ENCODE peak calls at places on chromosomes 13 and 19, in six cellular contexts. W is cardiac muscle cell; J is SJCRH30; Q is tibial nerve; A is naive thymus-derived CD4-positive, alpha-beta T cell; T is A673. L is an unnamed sample.

GRCh38 chr13:45846681-45847080 is 4.9 kb downstream of the SIAH3 start:
- DNase-seq in W (no peak), J (no peak), Q (no peak), A (no peak), T (no peak), L (no peak)

GRCh38 chr13:112643759-112644459 is 45.9 kb upstream of the ATP11A start:
- DNase-seq in W (no peak), J (no peak), Q (no peak), A (no peak), T (no peak), L (no peak)

GRCh38 chr13:90447735-90448103 is 899.8 kb upstream of the MIR17HG start:
- DNase-seq in W (peak; percentile 61), J (no peak), Q (no peak), A (no peak), T (peak; percentile 39), L (no peak)

GRCh38 chr19:39246951-39247669 is 1.5 kb downstream of the IFNL4 start:
- DNase-seq in W (peak; percentile 40), J (no peak), Q (no peak), A (peak; percentile 36), T (peak; percentile 45), L (no peak)

GRCh38 chr13:45040626-45041025 is 51.3 kb downstream of the GPALPP1 start:
- DNase-seq in W (no peak), J (no peak), Q (no peak), A (no peak), T (peak; percentile 35), L (no peak)

GRCh38 chr19:30345686-30346085 is 26.5 kb upstream of the ZNF536 start:
- DNase-seq in W (no peak), J (no peak), Q (no peak), A (no peak), T (no peak), L (no peak)

GRCh38 chr19:42362891-42363440 is 27.1 kb downstream of the CNFN start:
- DNase-seq in W (no peak), J (no peak), Q (no peak), A (no peak), T (no peak), L (no peak)

GRCh38 chr19:20028611-20029010 is 10.7 kb downstream of the ZNF682 start:
- DNase-seq in W (no peak), J (no peak), Q (no peak), A (no peak), T (no peak), L (no peak)

GRCh38 chr19:47351545-47351944 is 2.4 kb downstream of the DHX34 start:
- DNase-seq in W (peak; percentile 33), J (no peak), Q (no peak), A (no peak), T (peak; percentile 65), L (no peak)

GRCh38 chr13:91346848-91347211 is 657 bp upstream of the MIR17HG start:
- DNase-seq in W (peak; percentile 10), J (peak; percentile 34), Q (no peak), A (peak; percentile 55), T (no peak), L (no peak)

GRCh38 chr19:18044825-18045304 is 36.9 kb downstream of the ARRDC2 start:
- DNase-seq in W (peak; percentile 76), J (peak; percentile 93), Q (peak; percentile 58), A (peak; percentile 78), T (peak; percentile 64), L (peak; percentile 87)

GRCh38 chr13:33612641-33613638 is 205.0 kb upstream of the RFC3 start:
- DNase-seq in W (no peak), J (no peak), Q (no peak), A (no peak), T (no peak), L (no peak)

GRCh38 chr19:3287814-3288213 is 63.4 kb downstream of the CELF5 start:
- DNase-seq in W (no peak), J (no peak), Q (no peak), A (no peak), T (no peak), L (no peak)

GRCh38 chr19:17404621-17405249 is 695 bp downstream of the BST2 start:
- DNase-seq in W (no peak), J (no peak), Q (no peak), A (no peak), T (no peak), L (no peak)

GRCh38 chr19:32872391-32872790 is 2.8 kb upstream of the SLC7A9 start:
- DNase-seq in W (no peak), J (no peak), Q (no peak), A (no peak), T (no peak), L (no peak)

GRCh38 chr13:100694722-100695644 is 20.4 kb upstream of the TMTC4 start:
- DNase-seq in W (peak; percentile 97), J (peak; percentile 34), Q (no peak), A (no peak), T (peak; percentile 60), L (peak; percentile 45)

GRCh38 chr13:24630851-24631341 is 49.3 kb upstream of the ATP12A start:
- DNase-seq in W (peak; percentile 77), J (no peak), Q (no peak), A (no peak), T (no peak), L (no peak)

GRCh38 chr13:20369886-20370361 is 137.8 kb upstream of the GJB6 start:
- DNase-seq in W (no peak), J (no peak), Q (no peak), A (no peak), T (no peak), L (no peak)

GRCh38 chr13:108917581-108917980 is 288.2 kb downstream of the MYO16 start:
- DNase-seq in W (peak; percentile 70), J (no peak), Q (no peak), A (no peak), T (no peak), L (no peak)

GRCh38 chr13:98798849-98799645 is 46.6 kb upstream of the SLC15A1 start:
- DNase-seq in W (peak; percentile 87), J (no peak), Q (no peak), A (no peak), T (no peak), L (no peak)

GRCh38 chr13:88142653-88143052 is 471.5 kb downstream of the SLITRK5 start:
- DNase-seq in W (no peak), J (no peak), Q (no peak), A (no peak), T (no peak), L (no peak)
- H3K4me3 ChIP-seq in W (no peak overlapping the region), J (no peak overlapping the region), Q (no peak overlapping the region), A (no peak overlapping the region), T (no peak overlapping the region), L (no peak overlapping the region)

GRCh38 chr13:26590379-26590778 is 32.9 kb downstream of the WASF3 start:
- DNase-seq in W (no peak), J (no peak), Q (no peak), A (no peak), T (no peak), L (no peak)
- H3K4me1 ChIP-seq in W (no peaks in the 10 kb centered on the region), J (no peaks in the 10 kb centered on the region), Q (no peaks in the 10 kb centered on the region), A (no peaks in the 10 kb centered on the region), T (no peaks in the 10 kb centered on the region), L (no peaks in the 10 kb centered on the region)

GRCh38 chr19:15448014-15448777 is 1.6 kb downstream of the WIZ start:
- DNase-seq in W (no peak), J (no peak), Q (no peak), A (no peak), T (no peak), L (peak; percentile 59)
- H3K4me3 ChIP-seq in W (no peak overlapping the region), J (no peak overlapping the region), Q (no peak overlapping the region), A (no peak overlapping the region), T (no peak overlapping the region), L (peak overlapping the region; percentile 86)

GRCh38 chr13:105846923-105847322 is 688.5 kb downstream of the EFNB2 start:
- DNase-seq in W (no peak), J (no peak), Q (no peak), A (no peak), T (no peak), L (no peak)
- H3K4me1 ChIP-seq in W (no peaks in the 10 kb centered on the region), J (no peaks in the 10 kb centered on the region), Q (no peaks in the 10 kb centered on the region), A (no peaks in the 10 kb centered on the region), T (no peaks in the 10 kb centered on the region), L (no peaks in the 10 kb centered on the region)

DNA sequence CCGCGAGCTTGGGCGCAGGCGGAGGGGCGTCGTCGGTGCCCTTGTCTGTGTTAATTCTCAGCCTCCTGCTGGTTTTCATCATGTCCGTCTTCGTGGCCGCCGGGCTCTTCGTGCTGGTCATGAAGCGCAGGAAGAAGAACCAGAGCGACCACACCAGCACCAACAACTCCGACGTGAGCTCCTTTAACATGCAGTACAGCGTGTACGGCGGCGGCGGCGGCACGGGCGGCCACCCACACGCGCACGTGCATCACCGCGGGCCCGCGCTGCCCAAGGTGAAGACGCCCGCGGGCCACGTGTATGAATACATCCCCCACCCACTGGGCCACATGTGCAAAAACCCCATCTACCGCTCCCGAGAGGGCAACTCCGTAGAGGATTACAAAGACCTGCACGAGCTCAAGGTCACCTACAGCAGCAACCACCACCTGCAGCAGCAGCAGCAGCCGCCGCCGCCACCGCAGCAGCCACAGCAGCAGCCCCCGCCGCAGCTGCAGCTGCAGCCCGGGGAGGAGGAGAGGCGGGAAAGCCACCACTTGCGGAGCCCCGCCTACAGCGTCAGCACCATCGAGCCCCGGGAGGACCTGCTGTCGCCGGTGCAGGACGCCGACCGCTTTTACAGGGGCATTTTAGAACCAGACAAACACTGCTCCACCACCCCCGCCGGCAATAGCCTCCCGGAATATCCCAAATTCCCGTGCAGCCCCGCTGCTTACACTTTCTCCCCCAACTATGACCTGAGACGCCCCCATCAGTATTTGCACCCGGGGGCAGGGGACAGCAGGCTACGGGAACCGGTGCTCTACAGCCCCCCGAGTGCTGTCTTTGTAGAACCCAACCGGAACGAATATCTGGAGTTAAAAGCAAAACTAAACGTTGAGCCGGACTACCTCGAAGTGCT is 6.4 kb downstream of the SLITRK5 start:
- DNase-seq in W (no peak), J (no peak), Q (no peak), A (no peak), T (peak; percentile 72), L (no peak)
- H3K4me3 ChIP-seq in W (peak overlapping the region; percentile 34), J (no peak overlapping the region), Q (peak overlapping the region; percentile 29), A (peak overlapping the region; percentile 20), T (peak overlapping the region; percentile 48), L (peak overlapping the region; percentile 24)

DNA sequence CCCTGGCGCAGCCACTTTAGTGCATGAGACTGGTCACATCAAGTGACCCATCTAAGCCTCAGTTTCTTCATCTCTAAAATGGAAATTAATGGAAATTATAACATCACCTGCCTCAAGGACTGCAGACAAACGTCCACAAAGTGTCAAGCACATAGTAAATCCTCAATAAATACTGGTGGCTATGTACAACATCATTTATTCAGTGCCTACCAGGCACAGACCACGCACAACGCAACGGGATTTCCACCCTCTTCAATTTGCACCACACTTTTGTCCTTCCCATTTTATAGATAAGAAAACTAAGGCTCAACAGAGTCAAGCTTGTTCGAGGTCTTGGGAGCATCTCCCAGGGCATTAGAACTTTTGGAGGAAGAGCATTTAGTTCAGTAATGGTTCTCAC is 1.4 kb downstream of the ELAVL1 start:
- DNase-seq in W (no peak), J (no peak), Q (no peak), A (no peak), T (no peak), L (no peak)
- H3K4me1 ChIP-seq in W (peaks cover 16% of the 10 kb centered on the region), J (no peaks in the 10 kb centered on the region), Q (no peaks in the 10 kb centered on the region), A (peaks cover 20% of the 10 kb centered on the region), T (peaks cover 19% of the 10 kb centered on the region), L (peaks cover 66% of the 10 kb centered on the region)